ENCODE peak calls at places on chromosomes 11 and 22, in six cellular contexts. One of them, this sample, is unnamed.

GRCh38 chr22:41343717-41344116 is 38.0 kb upstream of the TEF start:
- DNase-seq in H1: no peak
- DNase-seq in IMR-90: no peak
- DNase-seq in mesendoderm: no peak
- DNase-seq in neuronal stem cell: no peak
- DNase-seq in H9: no peak
- DNase-seq in this sample: no peak

GRCh38 chr11:61068581-61068980 is 33.7 kb upstream of the CD5 start:
- DNase-seq in H1: no peak
- DNase-seq in IMR-90: no peak
- DNase-seq in mesendoderm: no peak
- DNase-seq in neuronal stem cell: no peak
- DNase-seq in H9: no peak
- DNase-seq in this sample: no peak

GRCh38 chr11:6402561-6402981 is 12.3 kb downstream of the SMPD1 start:
- DNase-seq in H1: no peak
- DNase-seq in IMR-90: peak; percentile 39
- DNase-seq in mesendoderm: no peak
- DNase-seq in neuronal stem cell: no peak
- DNase-seq in H9: no peak
- DNase-seq in this sample: no peak

GRCh38 chr11:44950036-44950624 is 553 bp downstream of the TP53I11 start:
- DNase-seq in H1: peak; percentile 85
- DNase-seq in IMR-90: no peak
- DNase-seq in mesendoderm: no peak
- DNase-seq in neuronal stem cell: peak; percentile 62
- DNase-seq in H9: no peak
- DNase-seq in this sample: no peak

GRCh38 chr11:1163911-1164735 is 6.4 kb downstream of the MUC5AC start:
- DNase-seq in H1: no peak
- DNase-seq in IMR-90: no peak
- DNase-seq in mesendoderm: no peak
- DNase-seq in neuronal stem cell: no peak
- DNase-seq in H9: no peak
- DNase-seq in this sample: no peak

GRCh38 chr22:22061085-22062077 is 78.8 kb upstream of the TOP3B start:
- DNase-seq in H1: no peak
- DNase-seq in IMR-90: peak; percentile 43
- DNase-seq in mesendoderm: no peak
- DNase-seq in neuronal stem cell: no peak
- DNase-seq in H9: no peak
- DNase-seq in this sample: peak; percentile 28

GRCh38 chr11:70142171-70142875 is 60.8 kb upstream of the FADD start:
- DNase-seq in H1: no peak
- DNase-seq in IMR-90: no peak
- DNase-seq in mesendoderm: peak; percentile 58
- DNase-seq in neuronal stem cell: peak; percentile 40
- DNase-seq in H9: no peak
- DNase-seq in this sample: no peak

GRCh38 chr11:119729581-119730346 is 764 bp upstream of the NECTIN1 start:
- DNase-seq in H1: peak; percentile 62
- DNase-seq in IMR-90: peak; percentile 39
- DNase-seq in mesendoderm: peak; percentile 63
- DNase-seq in neuronal stem cell: peak; percentile 29
- DNase-seq in H9: peak; percentile 56
- DNase-seq in this sample: peak; percentile 19

GRCh38 chr11:68313574-68314202 is 1.3 kb downstream of the LRP5 start:
- DNase-seq in H1: no peak
- DNase-seq in IMR-90: peak; percentile 30
- DNase-seq in mesendoderm: no peak
- DNase-seq in neuronal stem cell: no peak
- DNase-seq in H9: peak; percentile 36
- DNase-seq in this sample: no peak
- H3K18ac ChIP-seq in H1: peak overlapping the region; percentile 83
- H3K18ac ChIP-seq in IMR-90: peak overlapping the region; percentile 30
- H3K18ac ChIP-seq in mesendoderm: peak overlapping the region; percentile 78
- H3K18ac ChIP-seq in neuronal stem cell: peak overlapping the region; percentile 95
- H3K18ac ChIP-seq in H9: peak overlapping the region; percentile 73
- H3K18ac ChIP-seq in this sample: peak overlapping the region; percentile 42

GRCh38 chr22:39967103-39967829 is 7.1 kb downstream of the TMA7B start:
- DNase-seq in H1: no peak
- DNase-seq in IMR-90: peak; percentile 45
- DNase-seq in mesendoderm: no peak
- DNase-seq in neuronal stem cell: no peak
- DNase-seq in H9: no peak
- DNase-seq in this sample: no peak
- H3K18ac ChIP-seq in H1: no peak overlapping the region
- H3K18ac ChIP-seq in IMR-90: no peak overlapping the region
- H3K18ac ChIP-seq in mesendoderm: no peak overlapping the region
- H3K18ac ChIP-seq in neuronal stem cell: no peak overlapping the region
- H3K18ac ChIP-seq in H9: no peak overlapping the region
- H3K18ac ChIP-seq in this sample: no peak overlapping the region

GRCh38 chr22:37608477-37609239 is at the start of gene GGA1:
- DNase-seq in H1: peak; percentile 90
- DNase-seq in IMR-90: peak; percentile 97
- DNase-seq in mesendoderm: peak; percentile 99
- DNase-seq in neuronal stem cell: peak; percentile 95
- DNase-seq in H9: peak; percentile 96
- DNase-seq in this sample: peak; percentile 99
- H3K18ac ChIP-seq in H1: peak within 1 kb of the TSS; percentile 85
- H3K18ac ChIP-seq in IMR-90: peak within 1 kb of the TSS; percentile 62
- H3K18ac ChIP-seq in mesendoderm: peak within 1 kb of the TSS; percentile 87
- H3K18ac ChIP-seq in neuronal stem cell: peak within 1 kb of the TSS; percentile 99
- H3K18ac ChIP-seq in H9: peak within 1 kb of the TSS; percentile 99
- H3K18ac ChIP-seq in this sample: peak within 1 kb of the TSS; percentile 99

GRCh38 chr11:64245797-64246623 is 733 bp downstream of the PPP1R14B start:
- DNase-seq in H1: no peak
- DNase-seq in IMR-90: peak; percentile 91
- DNase-seq in mesendoderm: peak; percentile 91
- DNase-seq in neuronal stem cell: no peak
- DNase-seq in H9: no peak
- DNase-seq in this sample: peak; percentile 100
- H3K18ac ChIP-seq in H1: peak overlapping the region; percentile 78
- H3K18ac ChIP-seq in IMR-90: peak overlapping the region; percentile 56
- H3K18ac ChIP-seq in mesendoderm: peak overlapping the region; percentile 15
- H3K18ac ChIP-seq in neuronal stem cell: peak overlapping the region; percentile 92
- H3K18ac ChIP-seq in H9: no peak overlapping the region
- H3K18ac ChIP-seq in this sample: peak overlapping the region; percentile 52